ENCODE peak calls at places on chromosomes 6 and 20, in nine cellular contexts. Z is body of pancreas, D is adrenal gland, J is esophagus muscularis mucosa, C is transverse colon, V is esophagus squamous epithelium, G is HCT116, I is IMR-90, X is heart left ventricle. E is an unnamed sample.
A peak's percentile ranks its signal among the peaks of the same experiment; 100 is the strongest.

GRCh38 chr20:38982291-38982690 is 20.1 kb downstream of the DHX35 start:
- DNase-seq in Z (no peak), D (no peak), J (no peak), C (no peak), V (no peak), G (no peak), I (peak; percentile 33), X (no peak), E (no peak)

GRCh38 chr6:40788661-40789111 is 201.5 kb upstream of the LRFN2 start:
- DNase-seq in Z (peak; percentile 14), D (peak; percentile 54), J (no peak), C (no peak), V (no peak), G (no peak), I (no peak), X (no peak), E (no peak)

GRCh38 chr20:57440678-57441509 is 49.7 kb downstream of the RBM38 start:
- DNase-seq in Z (peak; percentile 81), D (peak; percentile 88), J (peak; percentile 94), C (peak; percentile 58), V (no peak), G (no peak), I (peak; percentile 66), X (peak; percentile 89), E (peak; percentile 97)

GRCh38 chr20:54565255-54565654 is 89.9 kb downstream of the DOK5 start:
- DNase-seq in Z (no peak), D (no peak), J (no peak), C (no peak), V (no peak), G (no peak), I (no peak), X (no peak), E (no peak)

GRCh38 chr6:144467153-144467762 is 182.1 kb downstream of the UTRN start:
- DNase-seq in Z (no peak), D (no peak), J (no peak), C (no peak), V (no peak), G (no peak), I (no peak), X (no peak), E (no peak)

GRCh38 chr6:104784884-104785283 is 74.8 kb downstream of the HACE1 start:
- DNase-seq in Z (no peak), D (no peak), J (no peak), C (no peak), V (no peak), G (no peak), I (peak; percentile 41), X (no peak), E (no peak)

GRCh38 chr20:21202284-21202683 is 76.4 kb downstream of the KIZ start:
- DNase-seq in Z (no peak), D (no peak), J (peak; percentile 12), C (no peak), V (no peak), G (peak; percentile 50), I (peak; percentile 43), X (no peak), E (no peak)

GRCh38 chr20:1775117-1775516 is 117.5 kb upstream of the SIRPG start:
- DNase-seq in Z (no peak), D (no peak), J (no peak), C (no peak), V (no peak), G (no peak), I (peak; percentile 63), X (no peak), E (no peak)

GRCh38 chr20:31968299-31969126 is 562 bp downstream of the XKR7 start:
- DNase-seq in Z (peak; percentile 72), D (peak; percentile 73), J (no peak), C (peak; percentile 56), V (no peak), G (no peak), I (peak; percentile 51), X (peak; percentile 87), E (no peak)

GRCh38 chr6:159969921-159970320 is 1.0 kb downstream of the IGF2R start:
- DNase-seq in Z (peak; percentile 45), D (peak; percentile 86), J (peak; percentile 92), C (peak; percentile 70), V (no peak), G (peak; percentile 19), I (peak; percentile 84), X (no peak), E (peak; percentile 82)

GRCh38 chr6:82870582-82871172 is 195.0 kb downstream of the UBE3D start:
- DNase-seq in Z (no peak), D (no peak), J (no peak), C (no peak), V (no peak), G (no peak), I (no peak), X (no peak), E (no peak)

GRCh38 chr6:101386982-101387381 is 6.5 kb upstream of the GRIK2 start:
- DNase-seq in Z (no peak), D (no peak), J (no peak), C (no peak), V (no peak), G (no peak), I (no peak), X (no peak), E (no peak)

GRCh38 chr20:9161308-9161707 is 92.4 kb downstream of the PLCB4 start:
- DNase-seq in Z (no peak), D (no peak), J (no peak), C (no peak), V (no peak), G (no peak), I (no peak), X (no peak), E (no peak)

GRCh38 chr6:150732765-150733539 is 132.6 kb upstream of the MTHFD1L start:
- DNase-seq in Z (no peak), D (no peak), J (peak; percentile 53), C (no peak), V (no peak), G (no peak), I (no peak), X (no peak), E (no peak)

GRCh38 chr6:137637161-137637560 is 143.0 kb upstream of the OLIG3 start:
- DNase-seq in Z (no peak), D (no peak), J (no peak), C (no peak), V (no peak), G (no peak), I (peak; percentile 91), X (no peak), E (no peak)

GRCh38 chr20:23298926-23299672 is 51.5 kb upstream of the NXT1 start:
- DNase-seq in Z (no peak), D (no peak), J (no peak), C (no peak), V (no peak), G (no peak), I (no peak), X (no peak), E (peak; percentile 62)

GRCh38 chr6:149513915-149514314 is 29.1 kb upstream of the ZC3H12D start:
- DNase-seq in Z (no peak), D (no peak), J (no peak), C (no peak), V (no peak), G (no peak), I (no peak), X (no peak), E (no peak)

GRCh38 chr20:37259865-37260264 is 1.7 kb downstream of the GHRH start:
- DNase-seq in Z (no peak), D (no peak), J (no peak), C (no peak), V (no peak), G (no peak), I (no peak), X (no peak), E (no peak)

GRCh38 chr20:10603378-10603777 is 70.4 kb downstream of the JAG1 start:
- DNase-seq in Z (no peak), D (no peak), J (no peak), C (no peak), V (no peak), G (no peak), I (no peak), X (no peak), E (no peak)
- H3K27ac ChIP-seq in Z (no peak overlapping the region), D (peak overlapping the region; percentile 48), J (peak overlapping the region; percentile 68), C (peak overlapping the region; percentile 52), V (peak overlapping the region; percentile 74), G (no peak overlapping the region), I (peak overlapping the region; percentile 62), X (peak overlapping the region; percentile 63), E (peak overlapping the region; percentile 67)

DNA sequence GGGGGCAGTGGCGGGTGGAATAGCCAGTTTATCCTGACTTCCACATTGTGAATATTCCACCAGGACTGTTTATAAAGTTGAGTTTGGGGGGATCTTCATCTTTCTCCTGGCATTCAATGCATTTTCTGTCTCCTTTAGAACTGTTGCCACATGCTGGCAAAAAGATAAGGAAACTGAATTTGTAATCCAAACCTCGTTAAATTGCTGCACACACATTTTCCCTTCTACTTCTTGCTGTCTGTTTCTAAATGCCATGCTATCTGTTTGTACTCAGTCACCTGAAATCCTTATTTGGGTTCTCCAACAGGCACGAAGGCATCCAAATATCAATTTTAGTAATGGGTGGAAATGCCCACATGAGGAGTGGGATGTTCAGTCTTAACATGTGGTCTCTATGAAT is 180.2 kb upstream of the CCN2 start:
- DNase-seq in Z (no peak), D (no peak), J (no peak), C (no peak), V (no peak), G (no peak), I (no peak), X (no peak), E (no peak)
- H3K4me3 ChIP-seq in Z (no peak overlapping the region), D (no peak overlapping the region), J (no peak overlapping the region), C (no peak overlapping the region), V (no peak overlapping the region), G (no peak overlapping the region), I (no peak overlapping the region), X (no peak overlapping the region), E (peak overlapping the region; percentile 3)

GRCh38 chr20:17443326-17443858 is 87.8 kb downstream of the BFSP1 start:
- DNase-seq in Z (no peak), D (no peak), J (peak; percentile 64), C (no peak), V (no peak), G (no peak), I (no peak), X (no peak), E (no peak)

GRCh38 chr20:17448071-17448470 is 83.1 kb downstream of the BFSP1 start:
- DNase-seq in Z (no peak), D (no peak), J (no peak), C (no peak), V (no peak), G (no peak), I (no peak), X (no peak), E (no peak)

GRCh38 chr20:17445561-17445960 is 85.6 kb downstream of the BFSP1 start:
- DNase-seq in Z (no peak), D (peak; percentile 78), J (no peak), C (no peak), V (no peak), G (no peak), I (no peak), X (no peak), E (no peak)

GRCh38 chr20:17444091-17444490 is 87.1 kb downstream of the BFSP1 start:
- DNase-seq in Z (no peak), D (no peak), J (peak; percentile 29), C (no peak), V (no peak), G (no peak), I (no peak), X (no peak), E (no peak)

GRCh38 chr20:17446171-17446570 is 85.0 kb downstream of the BFSP1 start:
- DNase-seq in Z (no peak), D (no peak), J (no peak), C (no peak), V (no peak), G (no peak), I (no peak), X (no peak), E (no peak)
- TF ChIP-seq POLR2A in Z (no peak), D (no peak), J (no peak), C (no peak), V (no peak), G (no peak), I (no peak), X (no peak), E (no peak)

GRCh38 chr6:22690446-22690845 is 121.1 kb downstream of the HDGFL1 start:
- DNase-seq in Z (no peak), D (no peak), J (no peak), C (no peak), V (no peak), G (no peak), I (no peak), X (no peak), E (no peak)
- H3K27ac ChIP-seq in Z (no peak overlapping the region), D (no peak overlapping the region), J (no peak overlapping the region), C (no peak overlapping the region), V (no peak overlapping the region), G (no peak overlapping the region), I (no peak overlapping the region), X (no peak overlapping the region), E (no peak overlapping the region)